ENCODE peak calls at places on chromosome 12, in seven cellular contexts. X is esophagus squamous epithelium, L is tibial nerve, E is HepG2, K is IMR-90, C is uterus, F is adrenal gland. T is an unnamed sample.
A peak's percentile ranks its signal among the peaks of the same experiment; 100 is the strongest.

GRCh38 chr12:67394600-67394999 is 125.4 kb downstream of the CAND1 start:
- DNase-seq in X (no peak), L (peak; percentile 30), C (peak; percentile 32), F (peak; percentile 76), K (peak; percentile 57), E (no peak), T (peak; percentile 85)

GRCh38 chr12:22229652-22230279 is 104.7 kb downstream of the ST8SIA1 start:
- DNase-seq in E (peak; percentile 7), C (no peak), X (no peak), L (no peak), K (peak; percentile 44), F (no peak), T (no peak)

GRCh38 chr12:54004841-54005530 is 3.8 kb upstream of the HOXC8 start:
- DNase-seq in L (no peak), X (no peak), F (no peak), K (no peak), E (no peak), C (no peak), T (no peak)

GRCh38 chr12:51070004-51070403 is 13.4 kb downstream of the CSRNP2 start:
- DNase-seq in K (peak; percentile 49), L (peak; percentile 66), F (no peak), C (no peak), E (peak; percentile 50), X (no peak), T (no peak)

GRCh38 chr12:130873825-130874224 is 2.0 kb downstream of the RAN start:
- DNase-seq in L (no peak), K (no peak), E (no peak), F (no peak), X (no peak), C (no peak), T (no peak)

GRCh38 chr12:262817-263216 is at the start of gene SLC6A13:
- DNase-seq in C (no peak), F (no peak), L (no peak), K (no peak), X (no peak), E (no peak), T (no peak)

GRCh38 chr12:124570810-124571209 is 3.4 kb upstream of the NCOR2 start:
- DNase-seq in C (no peak), L (no peak), X (no peak), K (no peak), F (no peak), E (no peak), T (no peak)

GRCh38 chr12:111503116-111503515 is 96.0 kb downstream of the ATXN2 start:
- DNase-seq in C (no peak), E (no peak), F (no peak), X (no peak), L (no peak), K (peak; percentile 65), T (no peak)

GRCh38 chr12:16603916-16604575 is 1.9 kb downstream of the LMO3 start:
- DNase-seq in C (no peak), L (no peak), X (no peak), E (no peak), K (no peak), F (peak; percentile 23), T (no peak)

GRCh38 chr12:57118711-57119271 is 7.6 kb upstream of the STAT6 start:
- DNase-seq in L (no peak), X (no peak), F (peak; percentile 27), K (peak; percentile 31), E (no peak), C (no peak), T (no peak)

GRCh38 chr12:57240926-57241555 is 9.9 kb downstream of the STAC3 start:
- DNase-seq in X (no peak), C (no peak), K (no peak), L (no peak), F (no peak), E (no peak), T (no peak)

GRCh38 chr12:11711675-11712327 is 62.3 kb downstream of the ETV6 start:
- DNase-seq in C (peak; percentile 32), L (peak; percentile 74), E (peak; percentile 72), K (peak; percentile 67), F (peak; percentile 38), X (no peak), T (no peak)

GRCh38 chr12:109445224-109445623 is 31.9 kb downstream of the KCTD10 start:
- DNase-seq in E (no peak), L (no peak), F (no peak), C (no peak), K (peak; percentile 61), X (no peak), T (no peak)

GRCh38 chr12:50411051-50411660 is 10.5 kb downstream of the LARP4 start:
- DNase-seq in E (no peak), K (peak; percentile 24), C (no peak), X (no peak), L (no peak), F (peak; percentile 78), T (no peak)

GRCh38 chr12:62957233-62957953 is 22.4 kb upstream of the PPM1H start:
- DNase-seq in C (no peak), X (no peak), E (peak; percentile 75), F (no peak), L (no peak), K (no peak), T (no peak)

GRCh38 chr12:128052341-128052740 is 214.6 kb upstream of the TMEM132C start:
- DNase-seq in F (no peak), L (no peak), C (no peak), X (no peak), E (no peak), K (no peak), T (no peak)

GRCh38 chr12:120425797-120426196 is 12.1 kb upstream of the COX6A1 start:
- DNase-seq in K (no peak), L (no peak), X (no peak), C (no peak), F (no peak), E (no peak), T (no peak)

GRCh38 chr12:120429368-120429767 is 8.5 kb upstream of the COX6A1 start:
- DNase-seq in F (no peak), C (no peak), X (no peak), K (no peak), L (no peak), E (no peak), T (no peak)

GRCh38 chr12:120432772-120433525 is 5.0 kb upstream of the COX6A1 start:
- DNase-seq in L (no peak), X (no peak), E (no peak), K (no peak), C (no peak), F (no peak), T (no peak)

GRCh38 chr12:120422892-120423456 is 14.9 kb upstream of the COX6A1 start:
- DNase-seq in C (no peak), X (no peak), K (no peak), L (no peak), E (no peak), F (no peak), T (no peak)

DNA sequence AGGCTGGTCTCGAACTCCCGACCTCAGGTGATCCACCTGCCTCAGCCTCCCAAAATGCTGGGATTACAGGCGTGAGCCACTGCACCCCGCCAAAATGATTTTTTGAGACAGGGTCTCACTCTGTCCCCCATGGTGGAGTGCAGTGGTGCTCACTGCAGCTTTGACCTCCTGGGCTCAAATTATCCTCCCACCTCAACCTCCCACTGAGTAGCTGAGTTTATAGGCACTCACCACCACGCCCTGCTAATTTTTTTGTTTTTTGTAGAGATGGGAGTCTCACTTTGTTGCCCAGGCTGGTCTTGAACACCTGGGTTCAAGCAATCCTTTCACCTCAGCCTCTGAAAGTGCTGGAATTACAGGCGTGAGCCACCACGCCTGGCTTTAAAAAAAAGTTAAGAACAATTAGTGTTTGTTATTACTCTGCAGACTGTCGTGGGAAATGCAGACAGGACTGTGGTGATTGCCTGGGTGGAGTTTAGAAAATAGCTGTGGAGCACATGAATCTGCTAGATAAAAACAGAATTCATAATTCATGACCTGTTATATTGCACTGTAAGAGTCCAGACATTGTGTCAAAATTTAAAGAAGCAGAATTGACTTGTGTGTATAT is 9.2 kb upstream of the COX6A1 start:
- DNase-seq in C (no peak), X (no peak), F (no peak), L (no peak), E (no peak), K (no peak), T (no peak)
- TF ChIP-seq CTCF in C (no peak), X (no peak), F (no peak), L (no peak), E (no peak), K (no peak), T (no peak)

GRCh38 chr12:6198556-6198955 is 1.6 kb upstream of the CD9 start:
- DNase-seq in E (no peak), L (no peak), C (no peak), F (no peak), K (no peak), X (no peak), T (no peak)

GRCh38 chr12:6200266-6201198 is at the start of gene CD9:
- DNase-seq in F (peak; percentile 78), L (no peak), C (peak; percentile 42), K (no peak), E (no peak), X (no peak), T (peak; percentile 85)

GRCh38 chr12:6201199-6201608 is 1.0 kb downstream of the CD9 start:
- DNase-seq in F (peak; percentile 62), C (no peak), K (no peak), X (no peak), L (no peak), E (no peak), T (peak; percentile 74)

GRCh38 chr12:6199211-6199530 is 1.0 kb upstream of the CD9 start:
- DNase-seq in C (no peak), E (no peak), K (no peak), X (no peak), L (no peak), F (no peak), T (no peak)

GRCh38 chr12:6199531-6200265 is 502 bp upstream of the CD9 start:
- DNase-seq in E (no peak), X (no peak), K (no peak), L (no peak), C (peak; percentile 77), F (peak; percentile 52), T (peak; percentile 64)
- TF ChIP-seq POLR2A in E (no peak), X (peak; percentile 4), K (no peak), L (no peak), C (no peak), F (peak; percentile 25), T (peak; percentile 22)

GRCh38 chr12:9276990-9277389 is 68.8 kb upstream of the PZP start:
- DNase-seq in E (no peak), C (no peak), K (no peak), L (no peak), F (no peak), X (no peak), T (no peak)
- TF ChIP-seq CTCF in E (no peak), C (no peak), K (no peak), L (no peak), F (no peak), X (no peak), T (no peak)

DNA sequence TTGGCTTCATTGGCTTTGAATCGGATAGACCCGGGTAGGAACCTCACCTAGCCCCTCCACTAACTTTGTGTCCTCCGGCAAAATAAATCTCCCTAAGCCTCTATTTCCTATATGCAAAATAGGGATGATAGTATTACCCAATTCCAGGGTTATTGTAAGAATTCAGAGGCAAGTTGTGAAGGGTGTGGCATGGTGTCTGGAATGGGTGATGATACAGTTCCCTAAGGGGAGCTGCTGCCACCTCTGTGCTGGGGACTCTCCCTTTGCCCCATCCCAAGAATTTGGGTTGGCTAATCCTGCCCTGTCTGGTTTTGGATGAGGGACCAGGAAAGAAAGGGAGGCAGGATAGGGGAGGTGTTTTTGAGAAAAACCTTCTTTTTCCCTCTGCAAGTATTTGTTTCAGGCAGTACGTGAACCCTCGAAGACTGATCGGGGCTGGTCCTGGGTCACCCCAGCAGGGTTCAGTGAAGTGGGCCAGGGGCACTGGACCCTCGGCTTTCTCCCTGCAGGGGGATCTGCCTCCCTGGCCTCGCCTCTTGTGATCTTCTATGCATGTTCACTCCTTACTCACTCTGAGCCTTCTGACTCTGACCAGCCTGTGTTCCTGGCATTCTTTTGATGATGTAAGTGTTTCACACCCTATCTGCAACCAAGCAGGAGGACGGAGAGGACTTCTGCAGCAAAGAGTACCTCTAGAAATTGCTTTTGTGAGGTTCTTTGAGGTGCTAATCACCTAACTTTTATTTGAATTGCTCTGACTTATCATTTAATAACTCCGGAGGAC is 60.8 kb downstream of the RASSF3 start:
- DNase-seq in X (no peak), F (peak; percentile 64), E (no peak), K (peak; percentile 69), L (no peak), C (no peak), T (no peak)
- TF ChIP-seq POLR2A in X (no peak), F (no peak), E (no peak), K (no peak), L (no peak), C (no peak), T (peak; percentile 17)

T was measured in prostate gland.